ENCODE peak calls at places on chromosomes 4 and X, in five cellular contexts. One of them, this sample, is unnamed.

GRCh38 chr4:87092389-87093141 is 127.9 kb downstream of the KLHL8 start:
- DNase-seq in heart right ventricle: peak
- DNase-seq in A549: peak
- DNase-seq in OCI-LY7: peak
- DNase-seq in H9: no peak
- DNase-seq in this sample: no peak

GRCh38 chr4:118772149-118773081 is 63.5 kb downstream of the SEC24D start:
- DNase-seq in heart right ventricle: no peak
- DNase-seq in H9: no peak
- DNase-seq in OCI-LY7: peak
- DNase-seq in A549: peak
- DNase-seq in this sample: no peak

GRCh38 chr4:55066018-55066417 is 59.4 kb downstream of the KDR start:
- DNase-seq in OCI-LY7: no peak
- DNase-seq in H9: no peak
- DNase-seq in A549: no peak
- DNase-seq in heart right ventricle: no peak
- DNase-seq in this sample: no peak

GRCh38 chr4:106329027-106329618 is 12.8 kb downstream of the AIMP1 start:
- DNase-seq in A549: peak
- DNase-seq in heart right ventricle: no peak
- DNase-seq in H9: no peak
- DNase-seq in OCI-LY7: peak
- DNase-seq in this sample: no peak

GRCh38 chr4:87633239-87633638 is 16.8 kb upstream of the DMP1 start:
- DNase-seq in A549: peak
- DNase-seq in H9: no peak
- DNase-seq in OCI-LY7: no peak
- DNase-seq in heart right ventricle: peak
- DNase-seq in this sample: no peak

GRCh38 chrX:24020280-24020876 is 6.6 kb downstream of the KLHL15 start:
- DNase-seq in A549: no peak
- DNase-seq in heart right ventricle: no peak
- DNase-seq in OCI-LY7: no peak
- DNase-seq in H9: no peak
- DNase-seq in this sample: no peak

GRCh38 chrX:132592880-132593279 is 104.0 kb upstream of the MBNL3 start:
- DNase-seq in OCI-LY7: peak
- DNase-seq in H9: peak
- DNase-seq in A549: peak
- DNase-seq in heart right ventricle: no peak
- DNase-seq in this sample: no peak

GRCh38 chr4:89724716-89725115 is 112.2 kb downstream of the SNCA start:
- DNase-seq in H9: no peak
- DNase-seq in heart right ventricle: no peak
- DNase-seq in A549: no peak
- DNase-seq in OCI-LY7: no peak
- DNase-seq in this sample: no peak

GRCh38 chrX:97845451-97845850 is 961.7 kb downstream of the RPA4 start:
- DNase-seq in OCI-LY7: no peak
- DNase-seq in A549: no peak
- DNase-seq in heart right ventricle: no peak
- DNase-seq in H9: no peak
- DNase-seq in this sample: no peak

GRCh38 chr4:99885063-99885664 is 9.1 kb downstream of the LAMTOR3 start:
- DNase-seq in heart right ventricle: no peak
- DNase-seq in H9: no peak
- DNase-seq in A549: peak
- DNase-seq in OCI-LY7: peak
- DNase-seq in this sample: no peak

GRCh38 chr4:56552273-56552672 is 46.7 kb downstream of the ARL9 start:
- DNase-seq in heart right ventricle: no peak
- DNase-seq in OCI-LY7: no peak
- DNase-seq in H9: no peak
- DNase-seq in A549: no peak
- DNase-seq in this sample: no peak
- H3K27ac ChIP-seq in heart right ventricle: no peak
- H3K27ac ChIP-seq in OCI-LY7: no peak
- H3K27ac ChIP-seq in H9: no peak
- H3K27ac ChIP-seq in A549: no peak
- H3K27ac ChIP-seq in this sample: no peak

GRCh38 chr4:5636766-5637670 is 71.3 kb downstream of the EVC2 start:
- DNase-seq in A549: no peak
- DNase-seq in H9: no peak
- DNase-seq in OCI-LY7: no peak
- DNase-seq in heart right ventricle: no peak
- DNase-seq in this sample: no peak
- H3K27ac ChIP-seq in A549: no peak
- H3K27ac ChIP-seq in H9: no peak
- H3K27ac ChIP-seq in OCI-LY7: no peak
- H3K27ac ChIP-seq in heart right ventricle: no peak
- H3K27ac ChIP-seq in this sample: no peak

DNA sequence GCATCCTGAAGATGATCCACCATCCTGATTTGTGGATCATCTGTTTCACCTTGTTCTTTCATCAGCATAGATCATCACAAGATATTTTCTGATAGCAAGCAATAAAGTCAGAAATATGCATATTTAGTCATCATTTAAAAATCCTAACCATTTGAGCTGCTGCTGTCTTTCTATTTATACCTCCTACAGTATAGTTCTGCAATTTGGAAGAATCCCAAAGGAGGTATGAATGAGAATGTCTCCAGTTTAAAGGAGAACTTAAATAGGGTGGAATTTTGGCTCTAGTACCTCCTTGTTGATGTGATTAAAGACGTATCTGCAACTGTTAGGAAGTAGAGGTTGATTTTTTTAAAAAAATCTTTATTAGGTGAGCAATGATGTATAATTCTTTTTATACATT is 7.6 kb downstream of the SLC25A14 start:
- DNase-seq in OCI-LY7: no peak
- DNase-seq in H9: no peak
- DNase-seq in heart right ventricle: no peak
- DNase-seq in A549: no peak
- DNase-seq in this sample: no peak
- H3K27ac ChIP-seq in OCI-LY7: no peak
- H3K27ac ChIP-seq in H9: no peak
- H3K27ac ChIP-seq in heart right ventricle: no peak
- H3K27ac ChIP-seq in A549: no peak
- H3K27ac ChIP-seq in this sample: no peak

GRCh38 chr4:71593306-71593705 is 190.6 kb downstream of the GC start:
- DNase-seq in OCI-LY7: no peak
- DNase-seq in H9: no peak
- DNase-seq in A549: no peak
- DNase-seq in heart right ventricle: no peak
- DNase-seq in this sample: no peak
- H3K27ac ChIP-seq in OCI-LY7: no peak
- H3K27ac ChIP-seq in H9: peak
- H3K27ac ChIP-seq in A549: no peak
- H3K27ac ChIP-seq in heart right ventricle: no peak
- H3K27ac ChIP-seq in this sample: no peak

DNA sequence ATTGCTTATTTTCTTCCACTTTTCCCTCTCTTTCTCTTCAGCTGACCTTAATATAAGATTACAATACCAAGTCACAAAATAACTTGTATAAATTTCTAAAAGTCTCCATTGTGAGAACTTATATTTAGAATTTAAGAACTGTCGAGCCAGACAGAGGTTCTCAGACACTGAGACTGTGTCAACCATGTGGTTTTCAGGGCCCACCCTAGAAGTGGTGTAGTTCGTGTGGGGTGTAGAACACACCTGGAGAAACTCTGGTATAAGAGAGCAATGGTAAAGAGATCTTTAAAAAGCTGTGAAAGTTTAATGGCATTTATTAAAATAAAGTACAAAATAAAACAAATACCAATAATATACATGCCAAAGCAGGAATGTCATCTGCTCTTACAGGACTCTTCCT is 19.7 kb downstream of the CPEB2 start:
- DNase-seq in H9: no peak
- DNase-seq in OCI-LY7: no peak
- DNase-seq in A549: no peak
- DNase-seq in heart right ventricle: no peak
- DNase-seq in this sample: no peak
- H3K27ac ChIP-seq in H9: no peak
- H3K27ac ChIP-seq in OCI-LY7: no peak
- H3K27ac ChIP-seq in A549: peak
- H3K27ac ChIP-seq in heart right ventricle: no peak
- H3K27ac ChIP-seq in this sample: peak

DNA sequence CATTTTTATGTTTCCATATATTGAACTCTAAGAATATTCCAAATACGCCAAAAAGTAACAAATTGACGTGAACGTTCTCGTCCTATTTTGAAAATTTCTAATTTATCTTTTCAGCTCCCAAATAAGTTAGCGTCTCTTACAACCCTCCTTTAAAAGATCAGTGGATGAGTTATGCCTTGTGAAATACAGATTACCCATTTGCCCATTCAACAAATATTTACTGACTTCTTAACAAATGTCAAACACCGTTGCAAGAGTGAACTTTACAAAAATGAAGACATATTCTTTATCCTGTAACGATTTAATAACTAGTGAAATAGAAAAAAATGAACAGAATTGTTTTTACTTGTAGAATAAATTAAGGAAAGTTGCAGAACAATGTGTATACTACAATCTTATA is 899.5 kb downstream of the STIM2 start:
- DNase-seq in A549: no peak
- DNase-seq in heart right ventricle: no peak
- DNase-seq in H9: no peak
- DNase-seq in OCI-LY7: no peak
- DNase-seq in this sample: no peak
- H3K27ac ChIP-seq in A549: no peak
- H3K27ac ChIP-seq in heart right ventricle: no peak
- H3K27ac ChIP-seq in H9: no peak
- H3K27ac ChIP-seq in OCI-LY7: no peak
- H3K27ac ChIP-seq in this sample: no peak

GRCh38 chr4:142519342-142519741 is 326.8 kb downstream of the INPP4B start:
- DNase-seq in OCI-LY7: no peak
- DNase-seq in A549: peak
- DNase-seq in heart right ventricle: no peak
- DNase-seq in H9: no peak
- DNase-seq in this sample: no peak
- H3K27ac ChIP-seq in OCI-LY7: no peak
- H3K27ac ChIP-seq in A549: peak
- H3K27ac ChIP-seq in heart right ventricle: no peak
- H3K27ac ChIP-seq in H9: no peak
- H3K27ac ChIP-seq in this sample: no peak